ENCODE peak calls at places on chromosome 2, in four cellular contexts. X is hepatocyte, L is HepG2, K is HCT116. Y is an unnamed sample. For H3K9me3, the result is how much of the 10 kb centered on the place peaks cover.

GRCh38 chr2:9110893-9111569 is 95.6 kb upstream of the ASAP2 start:
- DNase-seq in K (no peak), L (no peak), X (no peak), Y (peak)

GRCh38 chr2:215527738-215528137 is 91.9 kb upstream of the FN1 start:
- DNase-seq in L (no peak), X (no peak), K (no peak), Y (no peak)

GRCh38 chr2:54549912-54550518 is 93.9 kb downstream of the SPTBN1 start:
- DNase-seq in X (peak), K (no peak), L (no peak), Y (no peak)

GRCh38 chr2:50719837-50720694 is 311.9 kb downstream of the NRXN1 start:
- DNase-seq in X (no peak), L (no peak), K (no peak), Y (no peak)

GRCh38 chr2:120820263-120820884 is 84.7 kb downstream of the GLI2 start:
- DNase-seq in L (no peak), K (no peak), X (peak), Y (peak)

GRCh38 chr2:234594715-234595114 is 97.8 kb upstream of the ARL4C start:
- DNase-seq in X (no peak), K (no peak), L (no peak), Y (no peak)

GRCh38 chr2:219702796-219703545 is 75.5 kb downstream of the SLC4A3 start:
- DNase-seq in L (no peak), X (peak), K (no peak), Y (no peak)

GRCh38 chr2:169946546-169946945 is 119.3 kb downstream of the UBR3 start:
- DNase-seq in X (no peak), K (no peak), L (no peak), Y (no peak)

GRCh38 chr2:43758738-43759137 is 15.1 kb upstream of the DYNC2LI1 start:
- DNase-seq in K (no peak), X (no peak), L (no peak), Y (no peak)

GRCh38 chr2:50335852-50336251 is 696.1 kb downstream of the NRXN1 start:
- DNase-seq in X (no peak), L (no peak), K (no peak), Y (no peak)

GRCh38 chr2:112835553-112836535 is 735 bp downstream of the IL1B start:
- DNase-seq in K (no peak), X (no peak), L (no peak), Y (no peak)

GRCh38 chr2:9753276-9753600 is 90.0 kb upstream of the TAF1B start:
- DNase-seq in K (peak), L (no peak), X (peak), Y (peak)

GRCh38 chr2:60629801-60630385 is 76.4 kb upstream of the BCL11A start:
- DNase-seq in L (no peak), X (no peak), K (no peak), Y (no peak)

GRCh38 chr2:218570850-218571249 is 2.2 kb downstream of the CNOT9 start:
- DNase-seq in X (no peak), K (no peak), L (no peak), Y (peak)

GRCh38 chr2:115634578-115634977 is 1192.1 kb downstream of the DPP10 start:
- DNase-seq in X (no peak), L (no peak), K (no peak), Y (no peak)

GRCh38 chr2:71254776-71255175 is 27.9 kb upstream of the PAIP2B start:
- DNase-seq in L (no peak), X (no peak), K (no peak), Y (no peak)

GRCh38 chr2:171864357-171864985 is 29.6 kb downstream of the SLC25A12 start:
- DNase-seq in L (no peak), X (no peak), K (no peak), Y (no peak)

GRCh38 chr2:95043300-95043786 is 17.8 kb downstream of the MAL start:
- DNase-seq in L (no peak), X (peak), K (no peak), Y (peak)

GRCh38 chr2:1605659-1606400 is 138.5 kb downstream of the PXDN start:
- DNase-seq in X (no peak), K (no peak), L (no peak), Y (no peak)

GRCh38 chr2:226216578-226216977 is 583.0 kb downstream of the IRS1 start:
- DNase-seq in L (no peak), X (no peak), K (no peak), Y (no peak)

GRCh38 chr2:238019962-238020361 is 40.8 kb upstream of the SCLY start:
- DNase-seq in K (no peak), L (no peak), X (no peak), Y (no peak)

GRCh38 chr2:71453404-71454220 is at the start of gene DYSF:
- DNase-seq in X (peak), K (no peak), L (no peak), Y (no peak)

GRCh38 chr2:74001121-74001520 is 16.4 kb downstream of the TET3 start:
- DNase-seq in X (no peak), K (no peak), L (no peak), Y (no peak)

GRCh38 chr2:218329826-218330651 is 26.6 kb upstream of the CATIP start:
- DNase-seq in X (no peak), K (no peak), L (no peak), Y (no peak)

GRCh38 chr2:26175716-26176615 is 3.1 kb downstream of the GAREM2 start:
- DNase-seq in K (no peak), X (no peak), L (no peak), Y (no peak)

GRCh38 chr2:78540255-78540654 is 485.2 kb upstream of the REG3G start:
- DNase-seq in K (no peak), X (no peak), L (no peak), Y (no peak)

GRCh38 chr2:26203906-26204305 is 31.0 kb downstream of the GAREM2 start:
- DNase-seq in L (no peak), K (no peak), X (no peak), Y (no peak)

GRCh38 chr2:57908736-57909161 is 137.9 kb upstream of the VRK2 start:
- DNase-seq in L (no peak), X (no peak), K (no peak), Y (no peak)

GRCh38 chr2:143219266-143219665 is 90.0 kb downstream of the ARHGAP15 start:
- DNase-seq in X (no peak), K (no peak), L (no peak), Y (no peak)

GRCh38 chr2:196750977-196751631 is 48.4 kb downstream of the GTF3C3 start:
- DNase-seq in L (peak), K (peak), X (peak), Y (peak)

GRCh38 chr2:106104332-106105062 is 89.6 kb downstream of the UXS1 start:
- DNase-seq in K (peak), X (peak), L (peak), Y (peak)

GRCh38 chr2:231546014-231546413 is 15.8 kb upstream of the NMUR1 start:
- DNase-seq in L (no peak), K (no peak), X (no peak), Y (no peak)

GRCh38 chr2:44562737-44563136 is 201.0 kb downstream of the CAMKMT start:
- DNase-seq in L (no peak), K (no peak), X (no peak), Y (no peak)

GRCh38 chr2:38498039-38498438 is 104.7 kb downstream of the HNRNPLL start:
- DNase-seq in L (peak), X (no peak), K (no peak), Y (peak)

GRCh38 chr2:228762565-228762964 is 508.5 kb downstream of the PID1 start:
- DNase-seq in L (no peak), K (no peak), X (no peak), Y (no peak)

GRCh38 chr2:36487947-36488346 is 110.0 kb downstream of the FEZ2 start:
- DNase-seq in X (no peak), L (no peak), K (no peak), Y (no peak)

GRCh38 chr2:237421542-237422047 is 7.6 kb upstream of the COL6A3 start:
- DNase-seq in L (peak), X (peak), K (peak), Y (peak)

GRCh38 chr2:206011795-206012194 is 74.2 kb downstream of the INO80D start:
- DNase-seq in K (peak), X (no peak), L (no peak), Y (no peak)

GRCh38 chr2:236120006-236120740 is 48.0 kb downstream of the GBX2 start:
- DNase-seq in K (no peak), L (no peak), X (no peak), Y (no peak)

GRCh38 chr2:158774663-158775062 is 20.5 kb upstream of the DAPL1 start:
- DNase-seq in L (no peak), X (no peak), K (no peak), Y (no peak)
- H3K4me3 ChIP-seq in L (no peak), X (no peak), K (no peak), Y (no peak)

GRCh38 chr2:85353876-85354285 is 447 bp downstream of the RETSAT start:
- DNase-seq in L (peak), K (peak), X (peak), Y (peak)
- TF ChIP-seq EZH2 in L (no peak), K (no peak), X (no peak), Y (no peak)

DNA sequence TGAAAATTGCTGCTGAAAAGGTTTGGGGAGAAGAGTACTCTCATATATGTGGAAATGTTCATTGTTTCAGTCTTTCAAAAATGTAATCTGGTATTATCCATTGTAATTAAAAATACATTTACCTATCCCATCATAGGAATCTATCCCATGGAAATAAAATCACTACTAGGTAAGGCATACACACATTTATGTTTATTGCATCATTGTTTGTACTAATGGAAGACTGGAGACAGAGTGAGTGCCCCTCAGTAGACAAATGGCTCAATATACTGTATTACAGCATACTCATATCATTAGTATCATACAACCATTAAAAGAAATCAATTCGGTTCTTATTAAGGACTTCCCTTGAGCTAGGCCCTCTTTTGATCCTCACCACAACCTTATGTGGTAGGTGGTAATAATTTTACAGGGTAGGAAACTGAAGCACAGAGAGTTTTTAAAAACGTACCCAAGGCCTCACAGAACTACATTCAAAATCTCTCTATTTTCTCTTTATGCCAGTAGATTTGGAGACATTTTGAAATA is 94.3 kb upstream of the MSTN start:
- DNase-seq in K (no peak), L (no peak), X (no peak), Y (no peak)
- H3K9me3 ChIP-seq in K (under half), L (under half), X (under half), Y (under half)

GRCh38 chr2:182845794-182846417 is 20.5 kb downstream of the FRZB start:
- DNase-seq in X (no peak), K (no peak), L (no peak), Y (no peak)
- H3K4me3 ChIP-seq in X (no peak), K (no peak), L (no peak), Y (no peak)

GRCh38 chr2:239159476-239159911 is 241.3 kb downstream of the HDAC4 start:
- DNase-seq in L (no peak), X (no peak), K (no peak), Y (no peak)
- TF ChIP-seq EZH2 in L (no peak), X (no peak), K (no peak), Y (no peak)

GRCh38 chr2:99925960-99926359 is 216.4 kb downstream of the AFF3 start:
- DNase-seq in L (no peak), X (no peak), K (no peak), Y (no peak)
- H3K9me3 ChIP-seq in L (under half), X (under half), K (under half), Y (under half)

DNA sequence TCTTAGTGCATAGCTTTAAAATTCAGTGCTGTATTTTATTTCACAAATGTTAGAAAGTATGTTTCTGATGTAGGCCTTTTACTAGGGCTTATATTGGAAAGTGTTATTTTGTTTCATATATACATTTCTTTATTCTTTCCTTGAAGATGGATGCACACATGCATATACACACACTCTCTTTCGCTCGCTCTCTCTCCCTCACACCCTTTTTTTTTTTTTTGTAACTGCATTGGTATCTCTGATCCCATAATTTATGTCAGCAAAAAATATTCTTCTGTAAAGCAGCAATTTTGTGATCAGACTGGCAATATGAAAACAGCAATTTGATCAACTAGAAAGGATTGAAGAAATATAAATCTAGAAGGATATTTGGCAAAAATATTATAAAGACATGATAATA is 2.0 kb downstream of the MBD5 start:
- DNase-seq in X (no peak), K (no peak), L (no peak), Y (no peak)
- H3K4me3 ChIP-seq in X (peak), K (no peak), L (peak), Y (peak)